ENCODE peak calls at places on chromosome 18, in four cellular contexts. Q, M, V and W are unnamed samples.

GRCh38 chr18:47413327-47413726 is 161.9 kb upstream of the SKOR2 start:
- DNase-seq in Q (no peak), M (no peak), V (no peak), W (no peak)

GRCh38 chr18:10519999-10520935 is 5.6 kb upstream of the NAPG start:
- DNase-seq in Q (peak), M (peak), V (peak), W (no peak)

GRCh38 chr18:36157441-36157840 is 27.7 kb downstream of the ELP2 start:
- DNase-seq in Q (no peak), M (no peak), V (no peak), W (no peak)

GRCh38 chr18:50578651-50579050 is 18.8 kb downstream of the MAPK4 start:
- DNase-seq in Q (no peak), M (no peak), V (no peak), W (no peak)

GRCh38 chr18:45638544-45638943 is 23.3 kb downstream of the SLC14A2 start:
- DNase-seq in Q (no peak), M (no peak), V (no peak), W (no peak)

GRCh38 chr18:25093131-25093530 is 258.8 kb downstream of the ZNF521 start:
- DNase-seq in Q (no peak), M (no peak), V (no peak), W (no peak)

GRCh38 chr18:55013086-55013485 is 53.8 kb upstream of the CCDC68 start:
- DNase-seq in Q (no peak), M (no peak), V (no peak), W (no peak)

GRCh38 chr18:63994783-63995399 is 25.0 kb downstream of the SERPINB8 start:
- DNase-seq in Q (no peak), M (peak), V (no peak), W (no peak)

GRCh38 chr18:73535189-73535588 is 612.4 kb downstream of the FBXO15 start:
- DNase-seq in Q (no peak), M (no peak), V (no peak), W (no peak)

GRCh38 chr18:11037841-11038240 is 111.5 kb downstream of the PIEZO2 start:
- DNase-seq in Q (no peak), M (no peak), V (no peak), W (no peak)

GRCh38 chr18:77088977-77089795 is 43.4 kb downstream of the MBP start:
- DNase-seq in Q (no peak), M (no peak), V (peak), W (no peak)

GRCh38 chr18:28176933-28177827 is at the start of gene CDH2:
- DNase-seq in Q (peak), M (no peak), V (peak), W (no peak)

GRCh38 chr18:77765468-77765867 is 515.8 kb downstream of the GALR1 start:
- DNase-seq in Q (no peak), M (no peak), V (no peak), W (no peak)

GRCh38 chr18:62760403-62760734 is 45.0 kb downstream of the PHLPP1 start:
- DNase-seq in Q (no peak), M (no peak), V (no peak), W (no peak)

GRCh38 chr18:55322176-55322735 is 265.7 kb downstream of the TCF4 start:
- DNase-seq in Q (peak), M (no peak), V (peak), W (peak)

GRCh38 chr18:9619545-9619944 is 5.2 kb upstream of the PPP4R1 start:
- DNase-seq in Q (no peak), M (no peak), V (no peak), W (no peak)

GRCh38 chr18:22503803-22504202 is 86.1 kb upstream of the CTAGE1 start:
- DNase-seq in Q (peak), M (no peak), V (peak), W (no peak)

GRCh38 chr18:78611869-78612268 is 367.7 kb upstream of the SALL3 start:
- DNase-seq in Q (no peak), M (no peak), V (no peak), W (no peak)

GRCh38 chr18:22868831-22869230 is 64.3 kb upstream of the RBBP8 start:
- DNase-seq in Q (no peak), M (no peak), V (no peak), W (no peak)

GRCh38 chr18:28039078-28039477 is 137.9 kb downstream of the CDH2 start:
- DNase-seq in Q (no peak), M (no peak), V (no peak), W (no peak)

GRCh38 chr18:2857491-2858063 is 10.8 kb downstream of the EMILIN2 start:
- DNase-seq in Q (peak), M (no peak), V (peak), W (no peak)

GRCh38 chr18:49021433-49022129 is 70.8 kb upstream of the SMAD7 start:
- DNase-seq in Q (peak), M (peak), V (peak), W (no peak)

GRCh38 chr18:45482286-45482685 is 133.0 kb upstream of the SLC14A2 start:
- DNase-seq in Q (no peak), M (no peak), V (no peak), W (no peak)

GRCh38 chr18:55768255-55768654 is 180.3 kb upstream of the TCF4 start:
- DNase-seq in Q (no peak), M (no peak), V (no peak), W (no peak)

GRCh38 chr18:47283476-47283875 is 32.0 kb upstream of the SKOR2 start:
- DNase-seq in Q (no peak), M (no peak), V (no peak), W (no peak)

GRCh38 chr18:29882620-29883019 is 1159.9 kb downstream of the DSC3 start:
- DNase-seq in Q (no peak), M (no peak), V (no peak), W (no peak)

GRCh38 chr18:74768096-74768495 is 170.4 kb downstream of the ZNF407 start:
- DNase-seq in Q (no peak), M (no peak), V (no peak), W (no peak)
- TF ChIP-seq CTCF in Q (no peak), M (no peak), V (no peak), W (no peak)

GRCh38 chr18:12657849-12658829 is at the start of gene SPIRE1:
- DNase-seq in Q (peak), M (peak), V (peak), W (peak)
- TF ChIP-seq CTCF in Q (no peak), M (no peak), V (no peak), W (no peak)

GRCh38 chr18:40957533-40958070 is 997.4 kb upstream of the PIK3C3 start:
- DNase-seq in Q (no peak), M (no peak), V (no peak), W (no peak)
- TF ChIP-seq CTCF in Q (no peak), M (no peak), V (no peak), W (no peak)

DNA sequence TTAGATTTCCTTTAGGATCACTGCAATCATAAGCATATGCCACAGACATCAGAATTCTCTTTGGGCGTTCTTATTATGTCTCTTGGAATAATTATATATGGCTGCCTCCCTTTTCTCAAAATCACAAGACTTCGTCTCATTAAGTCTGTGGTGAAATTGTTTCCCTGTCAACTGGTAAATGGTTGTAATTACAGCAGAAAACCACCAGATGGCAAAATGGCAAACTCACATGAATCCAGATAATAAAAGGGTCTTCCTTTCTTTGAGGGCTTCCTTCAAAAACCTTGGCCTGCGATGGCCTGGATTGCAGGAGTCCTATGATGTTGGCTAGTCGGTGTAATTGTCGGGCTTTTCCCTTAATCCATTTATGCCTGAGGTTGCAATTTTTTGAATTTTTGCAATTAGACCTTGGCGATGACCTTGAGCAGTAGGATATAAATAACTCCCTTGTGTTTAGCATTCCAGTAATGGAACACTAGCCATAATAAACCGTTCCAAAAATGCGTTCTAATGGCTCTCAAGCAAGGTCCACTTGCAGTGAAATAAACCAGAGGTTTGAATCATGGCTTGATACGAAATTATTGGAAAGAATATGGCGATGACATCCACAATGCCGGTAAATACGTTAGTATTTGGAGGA is 656.4 kb downstream of the MBD2 start:
- DNase-seq in Q (no peak), M (no peak), V (no peak), W (no peak)
- TF ChIP-seq CTCF in Q (peak), M (peak), V (peak), W (peak)

GRCh38 chr18:70578480-70578879 is 289.6 kb downstream of the SOCS6 start:
- DNase-seq in Q (no peak), M (no peak), V (no peak), W (no peak)
- TF ChIP-seq CTCF in Q (no peak), M (no peak), V (no peak), W (no peak)

DNA sequence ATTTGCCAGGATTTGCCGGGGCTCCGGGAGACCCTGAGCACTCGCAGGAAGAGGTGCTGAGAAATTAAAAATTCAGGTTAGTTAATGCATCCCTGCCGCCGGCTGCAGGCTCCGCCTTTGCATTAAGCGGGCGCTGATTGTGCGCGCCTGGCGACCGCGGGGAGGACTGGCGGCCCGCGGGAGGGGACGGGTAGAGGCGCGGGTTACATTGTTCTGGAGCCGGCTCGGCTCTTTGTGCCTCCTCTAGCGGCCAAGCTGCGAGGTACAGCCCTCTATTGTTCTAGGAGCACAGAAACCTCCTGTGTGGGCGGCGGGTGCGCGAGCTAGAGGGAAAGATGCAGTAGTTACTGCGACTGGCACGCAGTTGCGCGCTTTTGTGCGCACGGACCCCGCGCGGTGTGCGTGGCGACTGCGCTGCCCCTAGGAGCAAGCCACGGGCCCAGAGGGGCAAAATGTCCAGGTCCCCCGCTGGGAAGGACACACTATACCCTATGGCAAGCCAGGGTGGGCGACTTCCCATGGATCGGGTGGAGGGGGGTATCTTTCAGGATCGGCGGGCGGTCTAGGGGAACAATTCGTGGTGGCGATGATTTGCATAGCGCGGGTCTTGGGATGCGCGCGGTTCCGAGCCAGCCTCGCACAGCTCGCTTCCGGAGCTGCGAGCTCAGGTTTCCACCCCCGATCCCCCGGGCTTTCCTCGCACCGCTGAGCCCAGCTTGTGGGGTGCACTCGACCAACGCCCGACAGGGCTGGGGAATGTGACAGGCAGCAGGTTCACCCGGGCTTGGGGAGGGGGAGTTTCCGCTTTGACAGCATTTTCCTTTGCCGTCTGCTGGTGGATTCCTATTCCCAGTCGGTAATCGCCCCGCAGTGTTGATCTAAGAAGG is 2.9 kb downstream of the ONECUT2 start:
- DNase-seq in Q (no peak), M (no peak), V (no peak), W (no peak)
- TF ChIP-seq CTCF in Q (peak), M (no peak), V (peak), W (no peak)

GRCh38 chr18:79682896-79683625 is 3.5 kb downstream of the CTDP1 start:
- DNase-seq in Q (no peak), M (no peak), V (no peak), W (no peak)
- TF ChIP-seq CTCF in Q (no peak), M (no peak), V (no peak), W (no peak)

DNA sequence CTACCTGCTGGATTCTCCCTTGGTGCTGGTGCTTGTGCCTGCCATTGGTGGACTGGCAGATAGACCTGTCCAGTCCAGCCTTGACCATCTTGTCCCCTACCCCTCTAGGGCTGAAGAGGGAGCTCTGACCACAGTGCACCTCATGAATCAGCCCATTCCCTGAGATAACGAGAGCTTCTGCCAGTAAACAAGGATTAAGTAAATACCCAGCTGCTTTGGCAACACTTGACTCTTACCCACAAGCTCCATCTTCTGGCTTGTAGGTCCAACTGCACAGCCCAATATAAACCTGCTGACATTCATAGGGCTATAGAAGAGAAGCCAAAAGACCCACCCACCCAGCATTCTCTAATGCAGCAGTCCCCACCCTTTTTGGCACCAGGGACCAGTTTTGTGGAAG is 186.4 kb downstream of the PIK3C3 start:
- DNase-seq in Q (no peak), M (no peak), V (no peak), W (no peak)
- TF ChIP-seq CTCF in Q (no peak), M (no peak), V (no peak), W (no peak)

DNA sequence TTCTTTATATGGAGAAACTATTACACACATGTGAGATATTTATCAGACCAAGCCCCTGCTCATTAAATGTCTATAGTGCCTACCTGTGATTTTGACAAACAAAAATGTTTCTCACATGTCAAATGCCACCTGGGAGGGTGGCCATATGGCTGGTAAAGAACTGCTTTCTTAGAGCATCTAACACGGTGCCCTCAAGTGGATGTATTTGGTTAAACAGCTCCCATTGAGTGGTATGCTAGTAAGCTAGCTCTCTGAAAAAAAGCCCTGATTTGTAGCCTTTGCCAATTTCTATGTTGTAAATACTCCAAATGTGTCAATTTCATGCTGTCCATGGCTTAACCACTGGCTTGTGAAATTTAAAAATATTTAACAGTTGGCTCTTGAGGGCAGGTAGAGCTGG is 94.6 kb downstream of the PMAIP1 start:
- DNase-seq in Q (no peak), M (no peak), V (no peak), W (no peak)
- TF ChIP-seq CTCF in Q (no peak), M (no peak), V (no peak), W (no peak)

GRCh38 chr18:3889803-3890202 is 439.8 kb downstream of the TGIF1 start:
- DNase-seq in Q (no peak), M (no peak), V (no peak), W (no peak)

GRCh38 chr18:3879836-3880120 is 429.8 kb downstream of the TGIF1 start:
- DNase-seq in Q (no peak), M (no peak), V (no peak), W (no peak)

GRCh38 chr18:3886575-3887322 is 436.8 kb downstream of the TGIF1 start:
- DNase-seq in Q (peak), M (no peak), V (no peak), W (no peak)

GRCh38 chr18:3889121-3889520 is 439.1 kb downstream of the TGIF1 start:
- DNase-seq in Q (no peak), M (no peak), V (no peak), W (no peak)

GRCh38 chr18:3885209-3885792 is 435.3 kb downstream of the TGIF1 start:
- DNase-seq in Q (no peak), M (no peak), V (no peak), W (no peak)
- TF ChIP-seq CTCF in Q (no peak), M (no peak), V (no peak), W (no peak)